ENCODE peak calls at places on chromosomes 11 and 22, in ten cellular contexts. C, H, X, L, T, E, W, N, A and B are unnamed samples.

GRCh38 chr11:131893988-131894387 is 523.6 kb downstream of the NTM start:
- DNase-seq in C (no peak), H (no peak), X (no peak), L (no peak), T (no peak), E (no peak), W (no peak), N (no peak), A (no peak), B (no peak)

GRCh38 chr11:26765323-26765722 is 43.5 kb upstream of the SLC5A12 start:
- DNase-seq in C (no peak), H (no peak), X (no peak), L (no peak), T (no peak), E (no peak), W (no peak), N (no peak), A (no peak), B (no peak)

GRCh38 chr11:128610765-128611617 is 23.6 kb upstream of the ETS1 start:
- DNase-seq in C (no peak), H (no peak), X (no peak), L (no peak), T (peak; percentile 29), E (no peak), W (no peak), N (no peak), A (no peak), B (no peak)

GRCh38 chr22:20128619-20128901 is 3.0 kb upstream of the ZDHHC8 start:
- DNase-seq in C (no peak), H (no peak), X (no peak), L (no peak), T (no peak), E (no peak), W (no peak), N (no peak), A (no peak), B (no peak)

GRCh38 chr11:110434952-110435779 is 5.4 kb downstream of the FDX1 start:
- DNase-seq in C (no peak), H (no peak), X (no peak), L (no peak), T (no peak), E (no peak), W (no peak), N (peak; percentile 23), A (no peak), B (peak; percentile 10)

GRCh38 chr11:106399075-106399500 is 321.6 kb downstream of the AASDHPPT start:
- DNase-seq in C (no peak), H (peak; percentile 59), X (peak; percentile 71), L (no peak), T (no peak), E (no peak), W (peak; percentile 91), N (no peak), A (peak; percentile 71), B (no peak)

GRCh38 chr11:12015486-12015885 is 7.1 kb upstream of the DKK3 start:
- DNase-seq in C (no peak), H (no peak), X (no peak), L (no peak), T (no peak), E (no peak), W (no peak), N (no peak), A (no peak), B (no peak)

GRCh38 chr11:77377734-77378133 is 76.2 kb upstream of the GDPD4 start:
- DNase-seq in C (no peak), H (no peak), X (no peak), L (no peak), T (no peak), E (no peak), W (no peak), N (no peak), A (no peak), B (no peak)

GRCh38 chr11:13375798-13376197 is 87.2 kb downstream of the BTBD10 start:
- DNase-seq in C (no peak), H (no peak), X (no peak), L (no peak), T (no peak), E (no peak), W (no peak), N (no peak), A (no peak), B (no peak)

GRCh38 chr11:10534331-10534730 is 6.7 kb downstream of the RNF141 start:
- DNase-seq in C (no peak), H (no peak), X (no peak), L (no peak), T (no peak), E (no peak), W (no peak), N (no peak), A (no peak), B (no peak)